ENCODE peak calls at places on chromosomes 16 and 17, in ten cellular contexts. One of them, this sample, is unnamed.

GRCh38 chr17:31096106-31096436 is 1.3 kb downstream of the NF1 start:
- DNase-seq in PC-3: peak
- DNase-seq in AG09309: no peak
- DNase-seq in amygdala: no peak
- DNase-seq in A549: no peak
- DNase-seq in activated CD4-positive, alpha-beta T cell treated with anti-CD3 and anti-CD28 coated beads, Interleukin-2, amount 50 U/mL, for 1 hour: no peak
- DNase-seq in heart left ventricle: no peak
- DNase-seq in central memory CD4-positive, alpha-beta T cell: no peak
- DNase-seq in SHP77 treated with DMSO at 0.1 percent for 48 hours: no peak
- DNase-seq in Daoy: no peak
- DNase-seq in this sample: no peak

GRCh38 chr16:58022601-58023371 is 2.8 kb upstream of the MMP15 start:
- DNase-seq in SHP77 treated with DMSO at 0.1 percent for 48 hours: peak
- DNase-seq in Daoy: peak
- DNase-seq in activated CD4-positive, alpha-beta T cell treated with anti-CD3 and anti-CD28 coated beads, Interleukin-2, amount 50 U/mL, for 1 hour: no peak
- DNase-seq in AG09309: peak
- DNase-seq in heart left ventricle: peak
- DNase-seq in PC-3: peak
- DNase-seq in A549: no peak
- DNase-seq in central memory CD4-positive, alpha-beta T cell: no peak
- DNase-seq in amygdala: peak
- DNase-seq in this sample: peak

GRCh38 chr16:54879681-54880080 is 51.0 kb upstream of the IRX5 start:
- DNase-seq in A549: peak
- DNase-seq in SHP77 treated with DMSO at 0.1 percent for 48 hours: no peak
- DNase-seq in AG09309: no peak
- DNase-seq in amygdala: no peak
- DNase-seq in Daoy: no peak
- DNase-seq in central memory CD4-positive, alpha-beta T cell: no peak
- DNase-seq in PC-3: no peak
- DNase-seq in heart left ventricle: no peak
- DNase-seq in activated CD4-positive, alpha-beta T cell treated with anti-CD3 and anti-CD28 coated beads, Interleukin-2, amount 50 U/mL, for 1 hour: no peak
- DNase-seq in this sample: no peak

GRCh38 chr17:74738051-74738996 is 1.3 kb downstream of the RAB37 start:
- DNase-seq in amygdala: no peak
- DNase-seq in A549: peak
- DNase-seq in central memory CD4-positive, alpha-beta T cell: peak
- DNase-seq in AG09309: no peak
- DNase-seq in Daoy: peak
- DNase-seq in PC-3: peak
- DNase-seq in activated CD4-positive, alpha-beta T cell treated with anti-CD3 and anti-CD28 coated beads, Interleukin-2, amount 50 U/mL, for 1 hour: peak
- DNase-seq in heart left ventricle: peak
- DNase-seq in SHP77 treated with DMSO at 0.1 percent for 48 hours: peak
- DNase-seq in this sample: no peak

GRCh38 chr17:69414408-69415274 is at the start of gene MAP2K6:
- DNase-seq in PC-3: peak
- DNase-seq in A549: peak
- DNase-seq in AG09309: no peak
- DNase-seq in activated CD4-positive, alpha-beta T cell treated with anti-CD3 and anti-CD28 coated beads, Interleukin-2, amount 50 U/mL, for 1 hour: peak
- DNase-seq in Daoy: peak
- DNase-seq in central memory CD4-positive, alpha-beta T cell: peak
- DNase-seq in SHP77 treated with DMSO at 0.1 percent for 48 hours: no peak
- DNase-seq in amygdala: peak
- DNase-seq in heart left ventricle: peak
- DNase-seq in this sample: peak

GRCh38 chr17:70552230-70552981 is 383.1 kb downstream of the KCNJ2 start:
- DNase-seq in activated CD4-positive, alpha-beta T cell treated with anti-CD3 and anti-CD28 coated beads, Interleukin-2, amount 50 U/mL, for 1 hour: no peak
- DNase-seq in AG09309: peak
- DNase-seq in SHP77 treated with DMSO at 0.1 percent for 48 hours: peak
- DNase-seq in heart left ventricle: no peak
- DNase-seq in A549: peak
- DNase-seq in central memory CD4-positive, alpha-beta T cell: no peak
- DNase-seq in amygdala: peak
- DNase-seq in Daoy: peak
- DNase-seq in PC-3: peak
- DNase-seq in this sample: peak

GRCh38 chr17:77493901-77494663 is 353.3 kb downstream of the SEC14L1 start:
- DNase-seq in activated CD4-positive, alpha-beta T cell treated with anti-CD3 and anti-CD28 coated beads, Interleukin-2, amount 50 U/mL, for 1 hour: no peak
- DNase-seq in central memory CD4-positive, alpha-beta T cell: no peak
- DNase-seq in amygdala: no peak
- DNase-seq in SHP77 treated with DMSO at 0.1 percent for 48 hours: no peak
- DNase-seq in AG09309: no peak
- DNase-seq in heart left ventricle: peak
- DNase-seq in Daoy: no peak
- DNase-seq in PC-3: no peak
- DNase-seq in A549: no peak
- DNase-seq in this sample: no peak

GRCh38 chr17:74769856-74770497 is 6.2 kb downstream of the NAT9 start:
- DNase-seq in PC-3: no peak
- DNase-seq in SHP77 treated with DMSO at 0.1 percent for 48 hours: no peak
- DNase-seq in A549: no peak
- DNase-seq in central memory CD4-positive, alpha-beta T cell: no peak
- DNase-seq in AG09309: no peak
- DNase-seq in amygdala: no peak
- DNase-seq in activated CD4-positive, alpha-beta T cell treated with anti-CD3 and anti-CD28 coated beads, Interleukin-2, amount 50 U/mL, for 1 hour: no peak
- DNase-seq in heart left ventricle: no peak
- DNase-seq in Daoy: no peak
- DNase-seq in this sample: no peak

GRCh38 chr16:30748634-30749445 is 615 bp downstream of the PHKG2 start:
- DNase-seq in A549: peak
- DNase-seq in PC-3: peak
- DNase-seq in SHP77 treated with DMSO at 0.1 percent for 48 hours: no peak
- DNase-seq in Daoy: peak
- DNase-seq in AG09309: no peak
- DNase-seq in activated CD4-positive, alpha-beta T cell treated with anti-CD3 and anti-CD28 coated beads, Interleukin-2, amount 50 U/mL, for 1 hour: no peak
- DNase-seq in central memory CD4-positive, alpha-beta T cell: no peak
- DNase-seq in amygdala: no peak
- DNase-seq in heart left ventricle: peak
- DNase-seq in this sample: no peak

GRCh38 chr17:75625813-75626486 is 7.3 kb upstream of the SMIM5 start:
- DNase-seq in Daoy: no peak
- DNase-seq in A549: peak
- DNase-seq in AG09309: no peak
- DNase-seq in central memory CD4-positive, alpha-beta T cell: no peak
- DNase-seq in SHP77 treated with DMSO at 0.1 percent for 48 hours: no peak
- DNase-seq in activated CD4-positive, alpha-beta T cell treated with anti-CD3 and anti-CD28 coated beads, Interleukin-2, amount 50 U/mL, for 1 hour: peak
- DNase-seq in PC-3: peak
- DNase-seq in amygdala: peak
- DNase-seq in heart left ventricle: no peak
- DNase-seq in this sample: peak

GRCh38 chr17:42101513-42102292 is 3.4 kb upstream of the ZNF385C start:
- DNase-seq in activated CD4-positive, alpha-beta T cell treated with anti-CD3 and anti-CD28 coated beads, Interleukin-2, amount 50 U/mL, for 1 hour: peak
- DNase-seq in amygdala: peak
- DNase-seq in PC-3: peak
- DNase-seq in Daoy: peak
- DNase-seq in A549: peak
- DNase-seq in AG09309: no peak
- DNase-seq in SHP77 treated with DMSO at 0.1 percent for 48 hours: peak
- DNase-seq in central memory CD4-positive, alpha-beta T cell: peak
- DNase-seq in heart left ventricle: peak
- DNase-seq in this sample: peak

GRCh38 chr17:46894476-46895151 is 28.3 kb upstream of the GOSR2 start:
- DNase-seq in central memory CD4-positive, alpha-beta T cell: no peak
- DNase-seq in PC-3: no peak
- DNase-seq in AG09309: no peak
- DNase-seq in A549: no peak
- DNase-seq in Daoy: peak
- DNase-seq in amygdala: no peak
- DNase-seq in activated CD4-positive, alpha-beta T cell treated with anti-CD3 and anti-CD28 coated beads, Interleukin-2, amount 50 U/mL, for 1 hour: no peak
- DNase-seq in SHP77 treated with DMSO at 0.1 percent for 48 hours: no peak
- DNase-seq in heart left ventricle: peak
- DNase-seq in this sample: no peak

GRCh38 chr17:6995500-6996255 is at the start of gene ALOX12:
- DNase-seq in heart left ventricle: no peak
- DNase-seq in AG09309: no peak
- DNase-seq in Daoy: no peak
- DNase-seq in SHP77 treated with DMSO at 0.1 percent for 48 hours: no peak
- DNase-seq in PC-3: no peak
- DNase-seq in A549: no peak
- DNase-seq in amygdala: no peak
- DNase-seq in central memory CD4-positive, alpha-beta T cell: no peak
- DNase-seq in activated CD4-positive, alpha-beta T cell treated with anti-CD3 and anti-CD28 coated beads, Interleukin-2, amount 50 U/mL, for 1 hour: no peak
- DNase-seq in this sample: no peak

GRCh38 chr17:2213291-2213960 is 90.2 kb downstream of the SMG6 start:
- DNase-seq in heart left ventricle: no peak
- DNase-seq in amygdala: peak
- DNase-seq in AG09309: no peak
- DNase-seq in SHP77 treated with DMSO at 0.1 percent for 48 hours: no peak
- DNase-seq in A549: no peak
- DNase-seq in PC-3: no peak
- DNase-seq in activated CD4-positive, alpha-beta T cell treated with anti-CD3 and anti-CD28 coated beads, Interleukin-2, amount 50 U/mL, for 1 hour: no peak
- DNase-seq in central memory CD4-positive, alpha-beta T cell: no peak
- DNase-seq in Daoy: no peak
- DNase-seq in this sample: no peak

GRCh38 chr17:50274142-50274944 is at the start of gene TMEM92:
- DNase-seq in A549: peak
- DNase-seq in AG09309: no peak
- DNase-seq in SHP77 treated with DMSO at 0.1 percent for 48 hours: no peak
- DNase-seq in central memory CD4-positive, alpha-beta T cell: no peak
- DNase-seq in heart left ventricle: peak
- DNase-seq in activated CD4-positive, alpha-beta T cell treated with anti-CD3 and anti-CD28 coated beads, Interleukin-2, amount 50 U/mL, for 1 hour: no peak
- DNase-seq in Daoy: peak
- DNase-seq in PC-3: peak
- DNase-seq in amygdala: no peak
- DNase-seq in this sample: peak

GRCh38 chr16:29831490-29831889 is 11.2 kb downstream of the MVP start:
- DNase-seq in Daoy: no peak
- DNase-seq in AG09309: no peak
- DNase-seq in amygdala: no peak
- DNase-seq in activated CD4-positive, alpha-beta T cell treated with anti-CD3 and anti-CD28 coated beads, Interleukin-2, amount 50 U/mL, for 1 hour: no peak
- DNase-seq in heart left ventricle: peak
- DNase-seq in A549: no peak
- DNase-seq in central memory CD4-positive, alpha-beta T cell: no peak
- DNase-seq in PC-3: no peak
- DNase-seq in SHP77 treated with DMSO at 0.1 percent for 48 hours: no peak
- DNase-seq in this sample: no peak

GRCh38 chr16:60419859-60420258 is 1616.4 kb downstream of the CDH8 start:
- DNase-seq in A549: peak
- DNase-seq in heart left ventricle: no peak
- DNase-seq in PC-3: no peak
- DNase-seq in Daoy: no peak
- DNase-seq in AG09309: no peak
- DNase-seq in amygdala: no peak
- DNase-seq in SHP77 treated with DMSO at 0.1 percent for 48 hours: no peak
- DNase-seq in activated CD4-positive, alpha-beta T cell treated with anti-CD3 and anti-CD28 coated beads, Interleukin-2, amount 50 U/mL, for 1 hour: no peak
- DNase-seq in central memory CD4-positive, alpha-beta T cell: no peak
- DNase-seq in this sample: no peak

GRCh38 chr17:39027037-39027436 is 59.8 kb upstream of the FBXO47 start:
- DNase-seq in heart left ventricle: peak
- DNase-seq in AG09309: no peak
- DNase-seq in amygdala: no peak
- DNase-seq in A549: no peak
- DNase-seq in Daoy: peak
- DNase-seq in central memory CD4-positive, alpha-beta T cell: no peak
- DNase-seq in activated CD4-positive, alpha-beta T cell treated with anti-CD3 and anti-CD28 coated beads, Interleukin-2, amount 50 U/mL, for 1 hour: peak
- DNase-seq in SHP77 treated with DMSO at 0.1 percent for 48 hours: peak
- DNase-seq in PC-3: peak
- DNase-seq in this sample: peak

GRCh38 chr17:83203073-83203471 is 123.7 kb downstream of the METRNL start:
- DNase-seq in A549: no peak
- DNase-seq in central memory CD4-positive, alpha-beta T cell: no peak
- DNase-seq in activated CD4-positive, alpha-beta T cell treated with anti-CD3 and anti-CD28 coated beads, Interleukin-2, amount 50 U/mL, for 1 hour: no peak
- DNase-seq in PC-3: no peak
- DNase-seq in heart left ventricle: peak
- DNase-seq in AG09309: peak
- DNase-seq in SHP77 treated with DMSO at 0.1 percent for 48 hours: no peak
- DNase-seq in Daoy: peak
- DNase-seq in amygdala: no peak
- DNase-seq in this sample: peak

GRCh38 chr17:34361478-34362061 is 1.5 kb downstream of the CCL1 start:
- DNase-seq in SHP77 treated with DMSO at 0.1 percent for 48 hours: peak
- DNase-seq in A549: peak
- DNase-seq in Daoy: peak
- DNase-seq in AG09309: peak
- DNase-seq in PC-3: peak
- DNase-seq in activated CD4-positive, alpha-beta T cell treated with anti-CD3 and anti-CD28 coated beads, Interleukin-2, amount 50 U/mL, for 1 hour: peak
- DNase-seq in heart left ventricle: peak
- DNase-seq in amygdala: peak
- DNase-seq in central memory CD4-positive, alpha-beta T cell: peak
- DNase-seq in this sample: no peak

GRCh38 chr17:29179232-29180036 is 764 bp downstream of the MYO18A start:
- DNase-seq in Daoy: peak
- DNase-seq in SHP77 treated with DMSO at 0.1 percent for 48 hours: peak
- DNase-seq in amygdala: no peak
- DNase-seq in PC-3: peak
- DNase-seq in AG09309: no peak
- DNase-seq in central memory CD4-positive, alpha-beta T cell: no peak
- DNase-seq in heart left ventricle: peak
- DNase-seq in activated CD4-positive, alpha-beta T cell treated with anti-CD3 and anti-CD28 coated beads, Interleukin-2, amount 50 U/mL, for 1 hour: no peak
- DNase-seq in A549: peak
- DNase-seq in this sample: peak